ENCODE peak calls at places on chromosomes 3 and 15, in seven cellular contexts. V is dorsolateral prefrontal cortex; E is CD8-positive, alpha-beta memory T cell; Z is Panc1; Y is lower leg skin; S is NCI-H2081; N is central memory CD4-positive, alpha-beta T cell. L is an unnamed sample.

GRCh38 chr15:40048155-40048792 is 9.3 kb upstream of the SRP14 start:
- DNase-seq in V (no peak), E (no peak), Z (no peak), Y (no peak), S (no peak), N (no peak), L (peak)

GRCh38 chr15:68328485-68328884 is 50.9 kb downstream of the FEM1B start:
- DNase-seq in V (no peak), E (no peak), Z (no peak), Y (no peak), S (no peak), N (peak), L (no peak)

GRCh38 chr15:49901867-49902775 is 216.9 kb downstream of the ATP8B4 start:
- DNase-seq in V (no peak), E (no peak), Z (no peak), Y (no peak), S (no peak), N (no peak), L (no peak)

GRCh38 chr15:38651328-38652038 is 86.9 kb upstream of the RASGRP1 start:
- DNase-seq in V (no peak), E (peak), Z (no peak), Y (no peak), S (no peak), N (peak), L (no peak)

GRCh38 chr3:179546814-179547241 is 15.9 kb upstream of the ACTL6A start:
- DNase-seq in V (no peak), E (no peak), Z (no peak), Y (no peak), S (no peak), N (no peak), L (no peak)

GRCh38 chr3:149547954-149548728 is 73.6 kb downstream of the TM4SF4 start:
- DNase-seq in V (no peak), E (no peak), Z (peak), Y (no peak), S (no peak), N (no peak), L (no peak)

GRCh38 chr3:175192536-175192935 is 333.4 kb downstream of the NAALADL2 start:
- DNase-seq in V (no peak), E (no peak), Z (no peak), Y (no peak), S (peak), N (no peak), L (no peak)

GRCh38 chr3:105401691-105402149 is 35.0 kb downstream of the ALCAM start:
- DNase-seq in V (no peak), E (no peak), Z (peak), Y (no peak), S (no peak), N (no peak), L (no peak)

GRCh38 chr3:106769045-106769444 is 608.2 kb upstream of the CCDC54 start:
- DNase-seq in V (no peak), E (no peak), Z (no peak), Y (no peak), S (peak), N (no peak), L (no peak)

GRCh38 chr15:74327756-74328155 is 39.7 kb downstream of the CYP11A1 start:
- DNase-seq in V (no peak), E (no peak), Z (no peak), Y (no peak), S (no peak), N (no peak), L (no peak)

GRCh38 chr3:4571690-4572334 is 78.7 kb downstream of the ITPR1 start:
- DNase-seq in V (no peak), E (no peak), Z (no peak), Y (no peak), S (no peak), N (no peak), L (no peak)

GRCh38 chr3:188148318-188148717 is 5.6 kb upstream of the LPP start:
- DNase-seq in V (no peak), E (no peak), Z (no peak), Y (no peak), S (no peak), N (no peak), L (no peak)

GRCh38 chr3:178699810-178700209 is 163.6 kb downstream of the KCNMB2 start:
- DNase-seq in V (no peak), E (no peak), Z (no peak), Y (no peak), S (peak), N (no peak), L (no peak)

GRCh38 chr15:73922186-73923151 is 3.8 kb upstream of the LOXL1 start:
- DNase-seq in V (no peak), E (no peak), Z (no peak), Y (no peak), S (no peak), N (no peak), L (no peak)

GRCh38 chr3:155282416-155283091 is 10.9 kb downstream of the STRIT1 start:
- DNase-seq in V (no peak), E (no peak), Z (no peak), Y (no peak), S (no peak), N (no peak), L (no peak)

GRCh38 chr3:78809941-78810340 is 957.9 kb downstream of the ROBO1 start:
- DNase-seq in V (no peak), E (no peak), Z (no peak), Y (no peak), S (no peak), N (no peak), L (no peak)

GRCh38 chr3:41200669-41201021 is 1.3 kb downstream of the CTNNB1 start:
- DNase-seq in V (no peak), E (no peak), Z (no peak), Y (peak), S (no peak), N (peak), L (no peak)

GRCh38 chr3:128203171-128203570 is 49.9 kb downstream of the EEFSEC start:
- DNase-seq in V (no peak), E (no peak), Z (no peak), Y (no peak), S (no peak), N (no peak), L (no peak)

GRCh38 chr15:51494411-51495314 is 127.9 kb downstream of the DMXL2 start:
- DNase-seq in V (no peak), E (no peak), Z (no peak), Y (no peak), S (no peak), N (no peak), L (no peak)

GRCh38 chr3:128296469-128297251 is 143.4 kb downstream of the EEFSEC start:
- DNase-seq in V (no peak), E (no peak), Z (no peak), Y (no peak), S (no peak), N (no peak), L (peak)